ENCODE peak calls at places on chromosome 1, in five cellular contexts. One of them, this sample, is unnamed.

GRCh38 chr1:165871311-165872067 is 44.1 kb downstream of the UCK2 start:
- DNase-seq in CD14-positive monocyte: peak
- DNase-seq in fibroblast of mammary gland: peak
- DNase-seq in lower lobe of right lung: peak
- DNase-seq in mammary epithelial cell: peak
- DNase-seq in this sample: no peak

GRCh38 chr1:150021191-150021688 is 10.7 kb upstream of the OTUD7B start:
- DNase-seq in CD14-positive monocyte: no peak
- DNase-seq in fibroblast of mammary gland: no peak
- DNase-seq in lower lobe of right lung: no peak
- DNase-seq in mammary epithelial cell: no peak
- DNase-seq in this sample: no peak

GRCh38 chr1:234553241-234554156 is 56.5 kb downstream of the IRF2BP2 start:
- DNase-seq in CD14-positive monocyte: no peak
- DNase-seq in fibroblast of mammary gland: peak
- DNase-seq in lower lobe of right lung: no peak
- DNase-seq in mammary epithelial cell: no peak
- DNase-seq in this sample: no peak

GRCh38 chr1:5913876-5914275 is 78.3 kb downstream of the NPHP4 start:
- DNase-seq in CD14-positive monocyte: no peak
- DNase-seq in fibroblast of mammary gland: no peak
- DNase-seq in lower lobe of right lung: no peak
- DNase-seq in mammary epithelial cell: no peak
- DNase-seq in this sample: no peak

GRCh38 chr1:68329096-68329835 is 96.9 kb upstream of the WLS start:
- DNase-seq in CD14-positive monocyte: no peak
- DNase-seq in fibroblast of mammary gland: no peak
- DNase-seq in lower lobe of right lung: no peak
- DNase-seq in mammary epithelial cell: no peak
- DNase-seq in this sample: no peak

GRCh38 chr1:212434992-212435391 is 2.3 kb downstream of the NENF start:
- DNase-seq in CD14-positive monocyte: no peak
- DNase-seq in fibroblast of mammary gland: no peak
- DNase-seq in lower lobe of right lung: no peak
- DNase-seq in mammary epithelial cell: no peak
- DNase-seq in this sample: no peak

GRCh38 chr1:20470174-20470573 is 15.8 kb downstream of the CAMK2N1 start:
- DNase-seq in CD14-positive monocyte: no peak
- DNase-seq in fibroblast of mammary gland: no peak
- DNase-seq in lower lobe of right lung: no peak
- DNase-seq in mammary epithelial cell: no peak
- DNase-seq in this sample: no peak

GRCh38 chr1:229227298-229227919 is 43.5 kb upstream of the RAB4A start:
- DNase-seq in CD14-positive monocyte: peak
- DNase-seq in fibroblast of mammary gland: peak
- DNase-seq in lower lobe of right lung: peak
- DNase-seq in mammary epithelial cell: peak
- DNase-seq in this sample: peak

GRCh38 chr1:55958498-55958897 is 620.9 kb downstream of the PLPP3 start:
- DNase-seq in CD14-positive monocyte: no peak
- DNase-seq in fibroblast of mammary gland: no peak
- DNase-seq in lower lobe of right lung: no peak
- DNase-seq in mammary epithelial cell: no peak
- DNase-seq in this sample: no peak

DNA sequence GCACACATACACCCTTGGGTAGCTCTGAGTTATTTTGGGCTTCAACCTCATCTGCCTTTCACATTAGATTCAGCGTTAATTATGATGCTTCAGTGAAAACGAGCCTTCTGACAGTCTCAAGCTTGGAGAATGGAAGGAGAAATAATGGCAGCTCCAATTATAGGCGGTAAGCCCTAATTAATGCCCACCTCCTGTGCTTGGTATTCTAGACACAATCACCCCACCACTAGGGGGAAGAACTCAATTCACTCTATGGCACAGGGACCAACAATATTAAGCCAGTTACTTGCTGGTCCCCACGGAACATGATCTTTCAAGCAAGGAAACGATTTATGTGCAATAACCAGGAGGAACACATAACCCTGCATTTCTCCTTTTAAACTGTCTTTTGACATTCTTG is 397.9 kb downstream of the BRINP2 start:
- DNase-seq in CD14-positive monocyte: no peak
- DNase-seq in fibroblast of mammary gland: no peak
- DNase-seq in lower lobe of right lung: no peak
- DNase-seq in mammary epithelial cell: no peak
- DNase-seq in this sample: no peak
- TF ChIP-seq CTCF in CD14-positive monocyte: no peak
- TF ChIP-seq CTCF in fibroblast of mammary gland: no peak
- TF ChIP-seq CTCF in lower lobe of right lung: no peak
- TF ChIP-seq CTCF in mammary epithelial cell: peak
- TF ChIP-seq CTCF in this sample: no peak

GRCh38 chr1:41354956-41355355 is 6.3 kb upstream of the FOXO6 start:
- DNase-seq in CD14-positive monocyte: no peak
- DNase-seq in fibroblast of mammary gland: no peak
- DNase-seq in lower lobe of right lung: no peak
- DNase-seq in mammary epithelial cell: no peak
- DNase-seq in this sample: no peak
- TF ChIP-seq CTCF in CD14-positive monocyte: no peak
- TF ChIP-seq CTCF in fibroblast of mammary gland: no peak
- TF ChIP-seq CTCF in lower lobe of right lung: no peak
- TF ChIP-seq CTCF in mammary epithelial cell: no peak
- TF ChIP-seq CTCF in this sample: no peak

GRCh38 chr1:116763116-116763786 is 9.0 kb downstream of the CD2 start:
- DNase-seq in CD14-positive monocyte: no peak
- DNase-seq in fibroblast of mammary gland: peak
- DNase-seq in lower lobe of right lung: no peak
- DNase-seq in mammary epithelial cell: no peak
- DNase-seq in this sample: no peak

GRCh38 chr1:116764906-116765862 is 11.0 kb downstream of the CD2 start:
- DNase-seq in CD14-positive monocyte: no peak
- DNase-seq in fibroblast of mammary gland: no peak
- DNase-seq in lower lobe of right lung: no peak
- DNase-seq in mammary epithelial cell: no peak
- DNase-seq in this sample: no peak

GRCh38 chr1:116765962-116766361 is 11.7 kb downstream of the CD2 start:
- DNase-seq in CD14-positive monocyte: no peak
- DNase-seq in fibroblast of mammary gland: peak
- DNase-seq in lower lobe of right lung: no peak
- DNase-seq in mammary epithelial cell: peak
- DNase-seq in this sample: no peak

GRCh38 chr1:116763787-116764465 is 9.7 kb downstream of the CD2 start:
- DNase-seq in CD14-positive monocyte: no peak
- DNase-seq in fibroblast of mammary gland: peak
- DNase-seq in lower lobe of right lung: no peak
- DNase-seq in mammary epithelial cell: no peak
- DNase-seq in this sample: peak

GRCh38 chr1:116764466-116764896 is 10.3 kb downstream of the CD2 start:
- DNase-seq in CD14-positive monocyte: no peak
- DNase-seq in fibroblast of mammary gland: no peak
- DNase-seq in lower lobe of right lung: no peak
- DNase-seq in mammary epithelial cell: no peak
- DNase-seq in this sample: no peak
- TF ChIP-seq CTCF in CD14-positive monocyte: no peak
- TF ChIP-seq CTCF in fibroblast of mammary gland: no peak
- TF ChIP-seq CTCF in lower lobe of right lung: no peak
- TF ChIP-seq CTCF in mammary epithelial cell: no peak
- TF ChIP-seq CTCF in this sample: no peak

GRCh38 chr1:189983156-189983555 is 494.5 kb downstream of the BRINP3 start:
- DNase-seq in CD14-positive monocyte: no peak
- DNase-seq in fibroblast of mammary gland: no peak
- DNase-seq in lower lobe of right lung: no peak
- DNase-seq in mammary epithelial cell: no peak
- DNase-seq in this sample: no peak

DNA sequence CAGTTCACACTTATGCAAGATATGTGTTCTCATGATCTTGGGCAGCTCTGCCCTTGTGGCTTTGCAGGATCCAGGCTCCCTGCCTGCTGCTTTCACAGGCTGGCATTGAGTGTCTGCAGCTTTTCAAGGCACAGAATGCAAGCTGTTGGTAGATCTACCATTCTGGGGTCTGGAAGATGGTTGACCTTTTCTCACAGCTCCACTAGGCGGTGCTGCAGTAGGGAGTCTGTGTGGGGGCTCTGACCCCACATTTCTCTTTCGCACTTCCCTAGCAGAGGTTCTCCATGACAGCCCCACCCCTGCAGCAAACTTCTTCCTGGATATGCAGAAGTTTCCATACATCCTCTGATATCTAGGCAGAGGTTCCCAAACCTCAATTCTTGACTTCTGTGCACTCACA is 500.5 kb downstream of the BRINP3 start:
- DNase-seq in CD14-positive monocyte: no peak
- DNase-seq in fibroblast of mammary gland: no peak
- DNase-seq in lower lobe of right lung: no peak
- DNase-seq in mammary epithelial cell: no peak
- DNase-seq in this sample: no peak
- TF ChIP-seq CTCF in CD14-positive monocyte: no peak
- TF ChIP-seq CTCF in fibroblast of mammary gland: no peak
- TF ChIP-seq CTCF in lower lobe of right lung: no peak
- TF ChIP-seq CTCF in mammary epithelial cell: no peak
- TF ChIP-seq CTCF in this sample: no peak

GRCh38 chr1:67214420-67215174 is 48.3 kb downstream of the IL23R start:
- DNase-seq in CD14-positive monocyte: no peak
- DNase-seq in fibroblast of mammary gland: peak
- DNase-seq in lower lobe of right lung: no peak
- DNase-seq in mammary epithelial cell: peak
- DNase-seq in this sample: peak

GRCh38 chr1:67213164-67213563 is 46.9 kb downstream of the IL23R start:
- DNase-seq in CD14-positive monocyte: no peak
- DNase-seq in fibroblast of mammary gland: peak
- DNase-seq in lower lobe of right lung: no peak
- DNase-seq in mammary epithelial cell: no peak
- DNase-seq in this sample: no peak

GRCh38 chr1:67213948-67214347 is 47.7 kb downstream of the IL23R start:
- DNase-seq in CD14-positive monocyte: no peak
- DNase-seq in fibroblast of mammary gland: no peak
- DNase-seq in lower lobe of right lung: no peak
- DNase-seq in mammary epithelial cell: no peak
- DNase-seq in this sample: no peak

GRCh38 chr1:67208217-67208616 is 42.0 kb downstream of the IL23R start:
- DNase-seq in CD14-positive monocyte: no peak
- DNase-seq in fibroblast of mammary gland: no peak
- DNase-seq in lower lobe of right lung: no peak
- DNase-seq in mammary epithelial cell: no peak
- DNase-seq in this sample: no peak

DNA sequence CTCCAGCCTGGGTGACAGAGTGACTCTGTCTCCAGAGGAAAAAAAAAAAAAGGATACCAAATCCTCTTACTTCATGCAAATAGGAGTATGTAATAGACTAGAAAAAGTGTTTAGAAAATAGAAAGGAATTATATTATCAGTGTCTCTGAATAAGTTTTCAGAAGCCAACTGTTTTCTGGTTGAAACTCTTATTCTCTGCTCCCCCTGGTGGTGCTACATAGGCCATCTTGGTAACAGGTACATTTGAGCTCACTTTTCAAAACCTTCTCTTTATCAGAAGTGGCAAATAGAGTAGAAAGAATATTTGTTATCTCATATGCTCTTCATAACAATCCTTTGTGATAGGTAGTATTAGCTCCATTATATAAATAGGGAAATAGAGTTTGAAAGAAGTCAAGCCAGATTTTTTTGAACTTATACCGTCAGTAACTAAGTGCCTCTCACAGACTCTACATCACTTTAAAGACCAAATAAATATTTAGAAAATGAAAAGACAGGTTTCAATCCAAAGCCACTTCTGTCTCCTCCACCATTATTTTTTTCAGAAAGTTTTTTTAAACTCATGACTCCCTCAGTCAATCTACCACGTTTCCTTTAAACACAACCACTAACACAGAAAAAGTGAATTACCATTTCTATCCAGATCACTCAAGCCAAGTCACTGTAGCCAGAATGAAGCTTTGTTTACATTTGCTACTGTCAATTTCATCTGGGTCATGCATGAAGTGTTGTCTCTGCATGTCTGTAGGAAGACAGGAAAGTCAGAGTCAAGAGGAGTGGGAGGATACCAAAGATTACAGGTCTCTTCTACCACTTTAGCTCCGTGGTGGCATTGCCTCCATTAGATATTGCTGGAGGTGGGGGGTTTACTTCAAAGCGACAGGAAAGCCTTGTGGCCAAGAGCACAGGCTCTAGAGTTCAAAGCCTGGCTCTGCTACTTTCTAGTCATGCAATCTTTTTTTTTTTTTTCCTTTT is 45.6 kb downstream of the IL23R start:
- DNase-seq in CD14-positive monocyte: no peak
- DNase-seq in fibroblast of mammary gland: peak
- DNase-seq in lower lobe of right lung: no peak
- DNase-seq in mammary epithelial cell: no peak
- DNase-seq in this sample: peak
- TF ChIP-seq CTCF in CD14-positive monocyte: peak
- TF ChIP-seq CTCF in fibroblast of mammary gland: peak
- TF ChIP-seq CTCF in lower lobe of right lung: peak
- TF ChIP-seq CTCF in mammary epithelial cell: peak
- TF ChIP-seq CTCF in this sample: peak

GRCh38 chr1:189563784-189564183 is 913.9 kb downstream of the BRINP3 start:
- DNase-seq in CD14-positive monocyte: no peak
- DNase-seq in fibroblast of mammary gland: no peak
- DNase-seq in lower lobe of right lung: no peak
- DNase-seq in mammary epithelial cell: no peak
- DNase-seq in this sample: no peak
- TF ChIP-seq CTCF in CD14-positive monocyte: no peak
- TF ChIP-seq CTCF in fibroblast of mammary gland: no peak
- TF ChIP-seq CTCF in lower lobe of right lung: no peak
- TF ChIP-seq CTCF in mammary epithelial cell: no peak
- TF ChIP-seq CTCF in this sample: no peak

DNA sequence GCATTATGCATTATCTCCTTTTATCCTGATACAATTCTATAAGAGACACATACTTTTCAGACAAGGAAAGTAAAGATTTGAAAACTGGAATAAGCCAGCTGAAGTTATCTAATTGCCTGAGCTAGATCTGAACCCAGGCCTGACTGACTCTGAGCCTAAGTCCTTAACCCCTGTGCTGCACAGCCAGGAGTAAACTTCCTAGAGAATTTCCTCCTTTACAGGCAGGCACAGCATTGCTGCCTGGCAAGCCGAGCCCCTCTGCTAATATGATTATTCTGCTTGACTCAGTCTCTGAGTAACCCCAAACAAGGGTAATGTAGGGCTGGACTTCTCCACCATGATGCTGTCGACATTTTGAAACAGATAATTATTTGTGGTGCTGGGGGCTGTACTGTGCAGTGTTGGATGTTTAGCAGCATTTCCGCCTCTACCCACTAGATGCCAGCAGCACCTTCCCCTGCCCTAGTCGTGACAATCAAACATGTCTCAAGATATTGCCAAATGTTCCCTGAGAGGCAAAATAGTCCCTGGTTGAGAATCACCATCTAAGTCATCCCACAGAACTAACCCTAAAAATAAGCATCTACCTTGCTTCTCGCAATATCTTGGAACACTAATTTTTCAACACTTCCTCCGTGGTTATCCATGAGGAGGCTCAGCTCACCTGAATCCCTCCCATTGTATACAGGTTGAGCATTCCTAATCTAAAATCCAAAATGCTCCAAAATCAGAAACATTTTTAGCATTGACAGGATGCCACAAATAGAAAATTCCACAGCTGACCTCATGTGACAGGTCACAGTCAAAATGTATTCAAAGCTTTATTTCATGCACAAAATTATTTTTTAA is 18.5 kb downstream of the CAMK1G start:
- DNase-seq in CD14-positive monocyte: no peak
- DNase-seq in fibroblast of mammary gland: peak
- DNase-seq in lower lobe of right lung: no peak
- DNase-seq in mammary epithelial cell: peak
- DNase-seq in this sample: no peak
- TF ChIP-seq CTCF in CD14-positive monocyte: peak
- TF ChIP-seq CTCF in fibroblast of mammary gland: peak
- TF ChIP-seq CTCF in lower lobe of right lung: peak
- TF ChIP-seq CTCF in mammary epithelial cell: peak
- TF ChIP-seq CTCF in this sample: peak

This sample was measured in nephron progenitor cell.